ENCODE peak calls at places on chromosomes 16 and 17, in nine cellular contexts. O, A, T, X, E, K, P, N and B are unnamed samples.

GRCh38 chr16:85767569-85767968 is 16.7 kb upstream of the C16orf74 start:
- DNase-seq in O (peak), A (no peak), T (peak), X (no peak), E (no peak), K (no peak), P (peak), N (peak), B (no peak)

GRCh38 chr17:77184474-77184873 is 43.7 kb downstream of the SEC14L1 start:
- DNase-seq in O (no peak), A (no peak), T (no peak), X (no peak), E (no peak), K (no peak), P (peak), N (no peak), B (no peak)

GRCh38 chr17:56167491-56167890 is 14.2 kb downstream of the ANKFN1 start:
- DNase-seq in O (no peak), A (no peak), T (no peak), X (no peak), E (no peak), K (no peak), P (no peak), N (no peak), B (no peak)

GRCh38 chr17:82257473-82257872 is 16.0 kb downstream of the CSNK1D start:
- DNase-seq in O (no peak), A (peak), T (no peak), X (peak), E (peak), K (no peak), P (no peak), N (no peak), B (no peak)

GRCh38 chr16:64019339-64019738 is 1102.5 kb downstream of the CDH11 start:
- DNase-seq in O (no peak), A (no peak), T (no peak), X (no peak), E (peak), K (no peak), P (no peak), N (no peak), B (no peak)

GRCh38 chr17:17809527-17810373 is 27.0 kb downstream of the SREBF1 start:
- DNase-seq in O (no peak), A (no peak), T (no peak), X (peak), E (peak), K (no peak), P (peak), N (no peak), B (no peak)

GRCh38 chr16:81578015-81578554 is 133.5 kb downstream of the CMIP start:
- DNase-seq in O (no peak), A (peak), T (no peak), X (no peak), E (no peak), K (no peak), P (no peak), N (no peak), B (no peak)

GRCh38 chr16:19410435-19411153 is 7.1 kb upstream of the TMC5 start:
- DNase-seq in O (peak), A (no peak), T (no peak), X (no peak), E (peak), K (no peak), P (no peak), N (no peak), B (no peak)

GRCh38 chr16:12874135-12874534 is 27.3 kb upstream of the SHISA9 start:
- DNase-seq in O (no peak), A (no peak), T (no peak), X (no peak), E (no peak), K (no peak), P (peak), N (peak), B (no peak)

GRCh38 chr17:47719411-47720152 is 13.5 kb upstream of the TBX21 start:
- DNase-seq in O (peak), A (peak), T (peak), X (no peak), E (no peak), K (no peak), P (peak), N (peak), B (no peak)

GRCh38 chr16:27222499-27223225 is 19.3 kb downstream of the KDM8 start:
- DNase-seq in O (no peak), A (no peak), T (no peak), X (peak), E (no peak), K (no peak), P (peak), N (no peak), B (no peak)

GRCh38 chr16:72018470-72018869 is 9.9 kb downstream of the DHODH start:
- DNase-seq in O (no peak), A (no peak), T (no peak), X (no peak), E (no peak), K (no peak), P (no peak), N (no peak), B (no peak)

GRCh38 chr17:50904522-50905459 is 38.6 kb upstream of the TOB1 start:
- DNase-seq in O (peak), A (peak), T (no peak), X (peak), E (peak), K (no peak), P (peak), N (no peak), B (peak)

GRCh38 chr17:14201595-14201994 is 35.1 kb downstream of the CDRT15 start:
- DNase-seq in O (no peak), A (peak), T (no peak), X (no peak), E (no peak), K (no peak), P (no peak), N (no peak), B (no peak)

GRCh38 chr17:77875881-77876509 is 82.5 kb upstream of the TNRC6C start:
- DNase-seq in O (peak), A (peak), T (no peak), X (no peak), E (no peak), K (no peak), P (no peak), N (no peak), B (no peak)

GRCh38 chr16:47780213-47780612 is 319.1 kb downstream of the PHKB start:
- DNase-seq in O (no peak), A (no peak), T (no peak), X (no peak), E (no peak), K (no peak), P (no peak), N (no peak), B (no peak)

GRCh38 chr16:65967376-65967775 is 399.1 kb upstream of the CDH5 start:
- DNase-seq in O (no peak), A (no peak), T (peak), X (no peak), E (no peak), K (no peak), P (peak), N (peak), B (no peak)

GRCh38 chr16:50299508-50300105 is 33.3 kb downstream of the ADCY7 start:
- DNase-seq in O (no peak), A (no peak), T (no peak), X (no peak), E (no peak), K (no peak), P (no peak), N (no peak), B (no peak)

GRCh38 chr17:8724451-8724850 is 20.2 kb downstream of the CCDC42 start:
- DNase-seq in O (no peak), A (no peak), T (no peak), X (no peak), E (no peak), K (no peak), P (no peak), N (no peak), B (peak)

GRCh38 chr17:9647014-9647413 is 1.7 kb downstream of the USP43 start:
- DNase-seq in O (peak), A (no peak), T (no peak), X (no peak), E (peak), K (no peak), P (no peak), N (no peak), B (no peak)

GRCh38 chr17:37483311-37484039 is 6.2 kb upstream of the DUSP14 start:
- DNase-seq in O (no peak), A (peak), T (peak), X (peak), E (peak), K (no peak), P (peak), N (no peak), B (no peak)

GRCh38 chr17:51860934-51861561 is 297.5 kb downstream of the CA10 start:
- DNase-seq in O (peak), A (peak), T (peak), X (no peak), E (peak), K (no peak), P (no peak), N (no peak), B (peak)

GRCh38 chr17:10337976-10338375 is 34.8 kb downstream of the MYH13 start:
- DNase-seq in O (no peak), A (no peak), T (no peak), X (no peak), E (no peak), K (no peak), P (no peak), N (peak), B (no peak)

GRCh38 chr16:13950821-13951547 is 31.0 kb downstream of the ERCC4 start:
- DNase-seq in O (no peak), A (no peak), T (no peak), X (no peak), E (no peak), K (no peak), P (no peak), N (no peak), B (no peak)

GRCh38 chr16:88624977-88625576 is 13.3 kb upstream of the IL17C start:
- DNase-seq in O (no peak), A (peak), T (no peak), X (no peak), E (no peak), K (no peak), P (no peak), N (no peak), B (no peak)